ENCODE peak calls at places on chromosome 4, in eight cellular contexts. F is left ventricle myocardium inferior; R is tibial nerve; D is psoas muscle; V is upper lobe of right lung; S is CD8-positive, alpha-beta T cell; Y is caudate nucleus; Q is naive thymus-derived CD4-positive, alpha-beta T cell. N is an unnamed sample.

GRCh38 chr4:109497511-109497910 is 62.5 kb upstream of the MCUB start:
- DNase-seq in F (no peak), R (no peak), D (no peak), V (no peak), S (no peak), Y (no peak), Q (no peak), N (no peak)

GRCh38 chr4:153618831-153619230 is 65.2 kb upstream of the TLR2 start:
- DNase-seq in F (no peak), R (no peak), D (no peak), V (no peak), S (no peak), Y (no peak), Q (no peak), N (no peak)

GRCh38 chr4:1172971-1173757 is 781 bp upstream of the SPON2 start:
- DNase-seq in F (no peak), R (no peak), D (peak), V (peak), S (no peak), Y (no peak), Q (no peak), N (peak)

GRCh38 chr4:72779256-72779655 is 210.2 kb upstream of the ADAMTS3 start:
- DNase-seq in F (no peak), R (no peak), D (no peak), V (no peak), S (no peak), Y (no peak), Q (no peak), N (no peak)

GRCh38 chr4:133149932-133150642 is 993 bp downstream of the PCDH10 start:
- DNase-seq in F (no peak), R (no peak), D (no peak), V (no peak), S (no peak), Y (no peak), Q (no peak), N (no peak)

GRCh38 chr4:102535398-102536082 is 34.4 kb downstream of the NFKB1 start:
- DNase-seq in F (no peak), R (no peak), D (no peak), V (no peak), S (no peak), Y (no peak), Q (no peak), N (no peak)

GRCh38 chr4:188822698-188823097 is 683.5 kb downstream of the TRIML1 start:
- DNase-seq in F (no peak), R (no peak), D (peak), V (no peak), S (no peak), Y (no peak), Q (no peak), N (peak)

GRCh38 chr4:166481739-166482138 is 608.7 kb downstream of the TLL1 start:
- DNase-seq in F (no peak), R (no peak), D (no peak), V (no peak), S (no peak), Y (no peak), Q (no peak), N (no peak)

GRCh38 chr4:182578402-182578801 is 335.2 kb downstream of the TENM3 start:
- DNase-seq in F (no peak), R (no peak), D (no peak), V (no peak), S (no peak), Y (no peak), Q (no peak), N (no peak)

GRCh38 chr4:106380179-106380578 is 11.6 kb upstream of the GIMD1 start:
- DNase-seq in F (no peak), R (no peak), D (no peak), V (no peak), S (no peak), Y (no peak), Q (no peak), N (no peak)

GRCh38 chr4:11505225-11505971 is 76.7 kb upstream of the HS3ST1 start:
- DNase-seq in F (no peak), R (no peak), D (no peak), V (no peak), S (no peak), Y (no peak), Q (no peak), N (no peak)

GRCh38 chr4:172851534-172851933 is 317.1 kb upstream of the GALNT7 start:
- DNase-seq in F (no peak), R (no peak), D (no peak), V (no peak), S (no peak), Y (no peak), Q (no peak), N (no peak)

GRCh38 chr4:87092389-87093141 is 127.9 kb downstream of the KLHL8 start:
- DNase-seq in F (peak), R (peak), D (peak), V (peak), S (no peak), Y (no peak), Q (no peak), N (no peak)

GRCh38 chr4:67934628-67935027 is 28.7 kb downstream of the TMPRSS11A start:
- DNase-seq in F (no peak), R (no peak), D (no peak), V (no peak), S (no peak), Y (no peak), Q (no peak), N (no peak)

GRCh38 chr4:129344058-129344457 is 248.1 kb downstream of the C4orf33 start:
- DNase-seq in F (no peak), R (no peak), D (no peak), V (no peak), S (no peak), Y (no peak), Q (no peak), N (no peak)

GRCh38 chr4:184193556-184194525 is 23.8 kb downstream of the ENPP6 start:
- DNase-seq in F (no peak), R (no peak), D (no peak), V (no peak), S (no peak), Y (no peak), Q (no peak), N (no peak)

GRCh38 chr4:24044610-24045589 is 155.1 kb upstream of the PPARGC1A start:
- DNase-seq in F (no peak), R (no peak), D (no peak), V (no peak), S (no peak), Y (no peak), Q (no peak), N (no peak)

GRCh38 chr4:168880087-168880675 is 129.9 kb downstream of the CBR4 start:
- DNase-seq in F (no peak), R (no peak), D (no peak), V (no peak), S (no peak), Y (no peak), Q (no peak), N (no peak)

GRCh38 chr4:184819786-184820185 is 6.0 kb downstream of the ACSL1 start:
- DNase-seq in F (no peak), R (no peak), D (no peak), V (no peak), S (no peak), Y (no peak), Q (no peak), N (no peak)

GRCh38 chr4:102564399-102564921 is 63.3 kb downstream of the NFKB1 start:
- DNase-seq in F (no peak), R (no peak), D (no peak), V (no peak), S (peak), Y (no peak), Q (no peak), N (no peak)

GRCh38 chr4:122412547-122412946 is 33.7 kb downstream of the ADAD1 start:
- DNase-seq in F (no peak), R (no peak), D (no peak), V (no peak), S (no peak), Y (no peak), Q (no peak), N (no peak)

GRCh38 chr4:8710416-8710815 is 117.9 kb downstream of the CPZ start:
- DNase-seq in F (peak), R (peak), D (peak), V (peak), S (no peak), Y (no peak), Q (no peak), N (no peak)

GRCh38 chr4:172480471-172480870 is 667.3 kb downstream of the GALNTL6 start:
- DNase-seq in F (no peak), R (no peak), D (no peak), V (no peak), S (no peak), Y (no peak), Q (no peak), N (no peak)

GRCh38 chr4:93178279-93178678 is 650.3 kb upstream of the ATOH1 start:
- DNase-seq in F (no peak), R (no peak), D (no peak), V (no peak), S (no peak), Y (no peak), Q (no peak), N (no peak)

GRCh38 chr4:142565771-142566170 is 280.3 kb downstream of the INPP4B start:
- DNase-seq in F (no peak), R (no peak), D (no peak), V (no peak), S (no peak), Y (no peak), Q (no peak), N (no peak)

GRCh38 chr4:160129439-160129838 is 1026.6 kb downstream of the RAPGEF2 start:
- DNase-seq in F (no peak), R (no peak), D (no peak), V (no peak), S (no peak), Y (no peak), Q (no peak), N (no peak)

GRCh38 chr4:98838977-98839618 is 89.8 kb downstream of the EIF4E start:
- DNase-seq in F (no peak), R (no peak), D (no peak), V (no peak), S (no peak), Y (no peak), Q (no peak), N (no peak)

GRCh38 chr4:70426789-70427188 is 29.0 kb downstream of the OPRPN start:
- DNase-seq in F (no peak), R (no peak), D (no peak), V (no peak), S (no peak), Y (no peak), Q (no peak), N (no peak)

GRCh38 chr4:129545599-129546278 is 449.8 kb downstream of the C4orf33 start:
- DNase-seq in F (peak), R (peak), D (peak), V (peak), S (no peak), Y (no peak), Q (no peak), N (peak)

DNA sequence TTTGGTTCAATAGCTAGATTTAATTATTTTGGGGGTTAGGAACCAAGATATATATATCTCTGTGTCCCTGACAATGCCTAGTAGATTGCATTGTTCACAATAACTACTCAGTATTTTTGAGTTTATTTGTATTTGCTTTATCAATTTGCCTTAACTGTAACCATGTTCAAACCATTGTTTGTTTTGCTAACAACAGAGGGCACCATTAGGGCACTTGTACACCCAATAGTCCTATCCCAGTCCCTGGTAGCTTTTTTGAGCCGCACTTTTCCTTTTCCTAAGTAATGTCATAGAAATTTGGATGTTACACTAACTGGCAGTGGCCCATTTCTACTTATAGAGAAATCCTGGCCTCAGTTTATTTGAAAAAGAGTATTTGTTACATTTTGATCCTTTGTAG is 582 bp upstream of the KLHL5 start:
- DNase-seq in F (no peak), R (no peak), D (no peak), V (no peak), S (no peak), Y (no peak), Q (no peak), N (no peak)
- H3K27ac ChIP-seq in F (no peak), R (no peak), D (no peak), V (no peak), S (no peak), Y (no peak), Q (no peak), N (no peak)

GRCh38 chr4:186701273-186701672 is 22.4 kb downstream of the FAT1 start:
- DNase-seq in F (peak), R (peak), D (no peak), V (no peak), S (no peak), Y (no peak), Q (no peak), N (no peak)

GRCh38 chr4:186699881-186700397 is 23.7 kb downstream of the FAT1 start:
- DNase-seq in F (no peak), R (no peak), D (no peak), V (no peak), S (no peak), Y (no peak), Q (no peak), N (no peak)

GRCh38 chr4:186699298-186699697 is 24.4 kb downstream of the FAT1 start:
- DNase-seq in F (no peak), R (no peak), D (no peak), V (no peak), S (no peak), Y (no peak), Q (no peak), N (no peak)

GRCh38 chr4:186701788-186702187 is 21.9 kb downstream of the FAT1 start:
- DNase-seq in F (no peak), R (no peak), D (no peak), V (no peak), S (no peak), Y (no peak), Q (no peak), N (no peak)

DNA sequence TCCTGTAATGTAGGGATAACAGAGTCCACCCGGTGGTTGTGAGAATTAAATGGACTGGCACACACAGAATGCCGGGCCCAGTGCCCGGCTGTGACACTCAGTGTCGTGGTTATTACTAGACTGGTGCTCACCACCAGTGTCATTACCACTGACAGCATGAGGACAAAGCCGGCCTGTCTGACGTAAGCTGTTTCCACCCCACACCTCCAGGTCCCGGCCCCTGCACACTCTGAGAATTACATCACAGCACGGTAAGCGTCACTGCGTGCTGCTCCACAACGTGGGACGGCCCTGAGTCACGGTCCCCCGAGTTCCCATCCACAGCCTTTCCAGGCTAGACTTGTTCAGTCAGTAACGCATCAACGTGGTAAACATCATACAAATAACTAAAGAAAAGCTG is 22.9 kb downstream of the FAT1 start:
- DNase-seq in F (peak), R (peak), D (peak), V (no peak), S (no peak), Y (no peak), Q (no peak), N (no peak)
- H3K27ac ChIP-seq in F (peak), R (peak), D (peak), V (no peak), S (no peak), Y (peak), Q (no peak), N (peak)

GRCh38 chr4:77927991-77928925 is 65.6 kb downstream of the MRPL1 start:
- DNase-seq in F (no peak), R (no peak), D (no peak), V (no peak), S (no peak), Y (no peak), Q (no peak), N (no peak)
- H3K27ac ChIP-seq in F (peak), R (no peak), D (no peak), V (no peak), S (no peak), Y (no peak), Q (no peak), N (no peak)

GRCh38 chr4:155529761-155530160 is 136.9 kb upstream of the GUCY1A1 start:
- DNase-seq in F (no peak), R (no peak), D (no peak), V (no peak), S (no peak), Y (no peak), Q (no peak), N (no peak)

GRCh38 chr4:155529197-155529596 is 137.5 kb upstream of the GUCY1A1 start:
- DNase-seq in F (no peak), R (no peak), D (no peak), V (no peak), S (no peak), Y (no peak), Q (no peak), N (no peak)

GRCh38 chr4:155530290-155530689 is 136.4 kb upstream of the GUCY1A1 start:
- DNase-seq in F (no peak), R (no peak), D (no peak), V (no peak), S (no peak), Y (no peak), Q (no peak), N (no peak)

GRCh38 chr4:155523358-155523757 is 143.3 kb upstream of the GUCY1A1 start:
- DNase-seq in F (no peak), R (no peak), D (no peak), V (no peak), S (no peak), Y (no peak), Q (no peak), N (no peak)

DNA sequence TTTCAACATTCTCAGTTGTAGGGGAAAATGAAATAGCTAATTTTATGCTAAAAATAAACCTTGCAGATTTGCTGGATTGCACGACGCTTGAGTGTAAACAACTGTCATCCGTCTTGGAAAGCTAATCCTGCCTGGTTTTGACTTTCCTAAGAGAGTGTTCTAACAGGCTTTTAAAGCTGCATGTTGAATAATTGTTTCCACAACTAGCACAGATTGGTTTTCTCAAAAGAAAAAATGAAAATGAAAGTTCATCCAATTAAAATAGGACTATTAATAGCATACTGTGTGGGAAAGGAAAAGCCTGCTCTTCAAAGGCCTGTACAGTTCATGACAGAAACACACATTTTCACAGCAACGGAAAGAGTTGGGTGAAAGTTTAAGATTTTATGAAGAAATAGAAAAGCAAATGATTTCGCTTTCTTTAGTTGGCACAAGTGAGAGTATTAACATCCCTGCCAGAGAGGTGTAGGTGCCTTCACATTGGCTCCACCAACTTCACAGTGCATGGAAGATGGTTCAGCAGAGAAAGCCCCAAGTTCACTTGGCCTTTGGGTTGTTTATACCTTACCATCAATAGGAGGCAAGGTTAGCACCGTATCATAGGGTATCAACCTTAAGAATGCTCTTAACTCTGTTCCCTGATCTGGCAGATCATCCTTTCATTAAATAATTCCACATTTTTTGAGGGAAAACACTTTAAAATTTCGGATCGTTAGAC is 140.0 kb upstream of the GUCY1A1 start:
- DNase-seq in F (no peak), R (no peak), D (no peak), V (no peak), S (no peak), Y (no peak), Q (no peak), N (no peak)
- H3K27ac ChIP-seq in F (peak), R (no peak), D (peak), V (peak), S (no peak), Y (peak), Q (no peak), N (peak)

GRCh38 chr4:150579591-150580234 is 2.2 kb upstream of the MAB21L2 start:
- DNase-seq in F (peak), R (no peak), D (peak), V (no peak), S (no peak), Y (no peak), Q (no peak), N (peak)

GRCh38 chr4:150581611-150582010 is 340 bp upstream of the MAB21L2 start:
- DNase-seq in F (no peak), R (no peak), D (no peak), V (no peak), S (no peak), Y (no peak), Q (no peak), N (no peak)

GRCh38 chr4:150581206-150581605 is 745 bp upstream of the MAB21L2 start:
- DNase-seq in F (no peak), R (no peak), D (no peak), V (no peak), S (no peak), Y (no peak), Q (no peak), N (no peak)

GRCh38 chr4:150578745-150579470 is 3.0 kb upstream of the MAB21L2 start:
- DNase-seq in F (no peak), R (no peak), D (no peak), V (no peak), S (no peak), Y (no peak), Q (no peak), N (no peak)

GRCh38 chr4:150580244-150580643 is 1.7 kb upstream of the MAB21L2 start:
- DNase-seq in F (no peak), R (no peak), D (no peak), V (no peak), S (no peak), Y (no peak), Q (no peak), N (no peak)
- H3K27ac ChIP-seq in F (no peak), R (no peak), D (no peak), V (no peak), S (no peak), Y (no peak), Q (no peak), N (no peak)

DNA sequence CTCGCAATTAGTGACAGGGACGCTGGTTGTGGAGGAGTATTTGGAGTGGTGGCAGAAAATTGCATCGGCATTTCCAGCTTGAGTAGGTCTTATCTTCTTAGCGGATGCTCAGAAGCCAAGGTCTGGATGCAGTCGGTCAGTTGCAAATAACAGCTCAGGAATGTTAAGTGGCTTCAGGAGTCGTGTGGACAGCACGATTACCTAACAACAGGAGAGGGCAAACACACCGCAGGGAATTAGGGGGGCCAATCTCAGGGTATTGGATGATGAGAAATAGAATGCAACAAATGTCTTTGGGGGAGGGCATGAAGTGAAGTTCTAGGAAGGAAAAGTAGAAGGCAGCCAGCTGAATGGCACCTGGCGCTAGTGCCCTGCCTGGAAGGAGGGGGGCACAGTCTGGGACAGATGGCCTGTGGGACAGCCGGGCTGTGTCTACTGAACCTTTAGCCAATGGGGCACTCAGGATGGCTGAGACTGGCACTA is 11.8 kb downstream of the RASL11B start:
- DNase-seq in F (no peak), R (no peak), D (no peak), V (no peak), S (no peak), Y (no peak), Q (no peak), N (no peak)
- H3K27ac ChIP-seq in F (peak), R (no peak), D (no peak), V (no peak), S (no peak), Y (no peak), Q (no peak), N (no peak)

GRCh38 chr4:95550566-95550965 is 1.8 kb upstream of the UNC5C start:
- DNase-seq in F (no peak), R (no peak), D (no peak), V (no peak), S (no peak), Y (no peak), Q (no peak), N (no peak)

GRCh38 chr4:95548738-95549245 is at the start of gene UNC5C:
- DNase-seq in F (peak), R (peak), D (peak), V (peak), S (no peak), Y (peak), Q (no peak), N (peak)

GRCh38 chr4:95547708-95548471 is 883 bp downstream of the UNC5C start:
- DNase-seq in F (peak), R (no peak), D (peak), V (no peak), S (no peak), Y (peak), Q (no peak), N (no peak)

GRCh38 chr4:95551653-95552052 is 2.9 kb upstream of the UNC5C start:
- DNase-seq in F (no peak), R (no peak), D (no peak), V (no peak), S (no peak), Y (no peak), Q (no peak), N (no peak)

GRCh38 chr4:95549246-95550138 is 719 bp upstream of the UNC5C start:
- DNase-seq in F (peak), R (peak), D (peak), V (peak), S (no peak), Y (peak), Q (no peak), N (peak)
- H3K27ac ChIP-seq in F (peak), R (peak), D (peak), V (peak), S (no peak), Y (peak), Q (no peak), N (peak)